ENCODE peak calls at places on chromosomes 6 and 20, in four cellular contexts. H is H1, Y is HepG2, L is K562. X is an unnamed sample.

GRCh38 chr20:31604567-31605030 is 490 bp upstream of the ID1 start:
- DNase-seq in L (no peak), H (no peak), Y (peak), X (no peak)

GRCh38 chr6:28353981-28354676 is 4.4 kb downstream of the ZKSCAN3 start:
- DNase-seq in H (no peak), Y (no peak), L (peak), X (no peak)

GRCh38 chr20:44253528-44253927 is 6.4 kb downstream of the GDAP1L1 start:
- DNase-seq in L (no peak), H (no peak), Y (peak), X (no peak)

GRCh38 chr20:2709205-2709981 is 16.8 kb downstream of the EBF4 start:
- DNase-seq in H (no peak), L (no peak), Y (no peak), X (no peak)

GRCh38 chr20:53950031-53950430 is 120.4 kb downstream of the BCAS1 start:
- DNase-seq in Y (no peak), H (peak), L (no peak), X (no peak)

GRCh38 chr6:107698146-107698545 is 126.0 kb downstream of the SCML4 start:
- DNase-seq in L (no peak), H (no peak), Y (no peak), X (no peak)

GRCh38 chr20:46767127-46767761 is 57.8 kb downstream of the SLC2A10 start:
- DNase-seq in H (peak), Y (peak), L (peak), X (no peak)

GRCh38 chr6:135675862-135676261 is 175.6 kb upstream of the PDE7B start:
- DNase-seq in Y (peak), H (no peak), L (peak), X (peak)

GRCh38 chr6:3250278-3250677 is 8.5 kb upstream of the PSMG4 start:
- DNase-seq in H (no peak), L (no peak), Y (no peak), X (no peak)

GRCh38 chr6:35931120-35931561 is 10.2 kb upstream of the SRPK1 start:
- DNase-seq in L (no peak), H (peak), Y (no peak), X (no peak)

GRCh38 chr6:158220786-158221442 is 52.8 kb downstream of the GTF2H5 start:
- DNase-seq in Y (peak), L (peak), H (peak), X (no peak)

GRCh38 chr6:170243791-170244291 is 47.0 kb downstream of the DLL1 start:
- DNase-seq in Y (no peak), H (no peak), L (no peak), X (no peak)

GRCh38 chr6:37289931-37290330 is 32.0 kb upstream of the TMEM217 start:
- DNase-seq in H (no peak), L (no peak), Y (no peak), X (no peak)

GRCh38 chr20:49186535-49187329 is 1.4 kb downstream of the STAU1 start:
- DNase-seq in Y (peak), L (peak), H (no peak), X (no peak)

GRCh38 chr20:11229772-11230171 is 556.0 kb upstream of the JAG1 start:
- DNase-seq in Y (no peak), L (no peak), H (no peak), X (no peak)

GRCh38 chr20:22343612-22344011 is 240.8 kb downstream of the FOXA2 start:
- DNase-seq in H (no peak), Y (no peak), L (no peak), X (no peak)

GRCh38 chr6:141677598-141678211 is 455.0 kb upstream of the GJE1 start:
- DNase-seq in L (no peak), H (no peak), Y (peak), X (no peak)

GRCh38 chr20:53834044-53834442 is 236.4 kb downstream of the BCAS1 start:
- DNase-seq in L (no peak), Y (no peak), H (no peak), X (no peak)

GRCh38 chr6:45947807-45948206 is 67.9 kb downstream of the CLIC5 start:
- DNase-seq in L (no peak), H (no peak), Y (no peak), X (no peak)

GRCh38 chr6:116385911-116386310 is 15.2 kb downstream of the DSE start:
- DNase-seq in L (no peak), Y (no peak), H (no peak), X (no peak)

GRCh38 chr20:46930940-46931339 is 36.3 kb downstream of the EYA2 start:
- DNase-seq in L (no peak), H (no peak), Y (no peak), X (no peak)

GRCh38 chr20:35088231-35088794 is 4.3 kb downstream of the TRPC4AP start:
- DNase-seq in Y (no peak), L (no peak), H (no peak), X (no peak)

GRCh38 chr20:50224052-50224451 is 33.4 kb downstream of the CEBPB start:
- DNase-seq in Y (no peak), H (no peak), L (no peak), X (no peak)

GRCh38 chr20:58471161-58471834 is 43.9 kb downstream of the APCDD1L start:
- DNase-seq in Y (no peak), L (no peak), H (peak), X (no peak)

GRCh38 chr6:89432875-89433636 is at the start of gene ANKRD6:
- DNase-seq in H (peak), Y (peak), L (peak), X (peak)

GRCh38 chr6:7042056-7042653 is 65.6 kb upstream of the RREB1 start:
- DNase-seq in H (no peak), L (peak), Y (peak), X (no peak)

GRCh38 chr6:138724015-138724414 is 49.6 kb upstream of the CCDC28A start:
- DNase-seq in L (no peak), Y (peak), H (no peak), X (no peak)

GRCh38 chr6:142377112-142377848 is 75.5 kb downstream of the ADGRG6 start:
- DNase-seq in H (peak), Y (peak), L (no peak), X (no peak)

GRCh38 chr6:150334790-150335783 is 33.7 kb upstream of the IYD start:
- DNase-seq in L (peak), Y (peak), H (no peak), X (no peak)

GRCh38 chr6:36501686-36502085 is 45.6 kb downstream of the STK38 start:
- DNase-seq in Y (no peak), L (no peak), H (no peak), X (no peak)

GRCh38 chr6:5981274-5982026 is 25.3 kb downstream of the NRN1 start:
- DNase-seq in Y (no peak), H (no peak), L (no peak), X (no peak)

DNA sequence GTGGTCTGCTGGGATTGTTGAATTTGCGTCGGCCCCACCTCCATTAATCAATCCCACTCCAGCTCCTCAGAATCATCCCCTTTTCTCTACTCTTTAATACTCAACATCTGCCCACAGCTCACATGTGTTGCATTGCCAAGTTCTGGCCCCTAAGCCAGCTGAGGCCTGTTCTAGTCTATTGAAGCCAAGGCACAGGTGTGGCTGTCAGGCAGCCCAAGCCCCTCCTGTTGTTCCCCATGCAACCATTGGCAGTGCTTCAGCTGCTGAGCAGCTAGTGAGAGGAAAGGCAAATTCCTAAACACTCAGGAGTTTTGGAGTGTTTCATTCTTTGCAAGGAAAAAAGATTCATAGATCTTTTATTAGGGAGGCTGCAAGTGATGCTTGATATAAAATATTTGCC is 128.0 kb upstream of the NT5E start:
- DNase-seq in L (no peak), H (no peak), Y (no peak), X (no peak)
- H3K27ac ChIP-seq in L (no peak), H (no peak), Y (no peak), X (no peak)

GRCh38 chr6:131015192-131015591 is 47.9 kb downstream of the EPB41L2 start:
- DNase-seq in L (no peak), Y (no peak), H (no peak), X (no peak)

GRCh38 chr6:131009790-131010189 is 53.3 kb downstream of the EPB41L2 start:
- DNase-seq in H (no peak), Y (no peak), L (no peak), X (no peak)

GRCh38 chr6:131015630-131016263 is 47.3 kb downstream of the EPB41L2 start:
- DNase-seq in Y (no peak), L (no peak), H (no peak), X (no peak)

GRCh38 chr6:131014080-131014776 is 48.8 kb downstream of the EPB41L2 start:
- DNase-seq in Y (no peak), H (no peak), L (no peak), X (no peak)

DNA sequence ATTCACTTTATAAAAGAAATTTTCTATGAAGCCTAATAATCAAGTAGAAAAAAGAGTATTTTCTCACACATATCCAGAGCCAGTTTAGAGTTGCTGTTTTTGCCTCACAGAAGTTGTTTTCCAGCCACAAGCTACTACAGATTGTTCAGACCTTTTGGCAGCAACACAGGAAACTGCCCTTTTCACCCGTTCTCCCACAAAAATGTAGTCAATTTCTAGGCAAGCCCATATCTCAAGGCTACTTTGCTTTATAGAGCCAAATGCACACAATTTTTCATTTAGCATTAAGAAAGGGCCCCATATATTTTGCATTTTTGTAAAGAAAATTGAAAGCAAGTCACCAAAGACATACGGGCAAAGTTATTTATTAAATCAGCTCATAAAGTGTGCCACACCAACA is 49.5 kb downstream of the EPB41L2 start:
- DNase-seq in H (no peak), L (no peak), Y (no peak), X (no peak)
- TF ChIP-seq CBX5 in H (no peak), L (no peak), Y (no peak), X (no peak)

DNA sequence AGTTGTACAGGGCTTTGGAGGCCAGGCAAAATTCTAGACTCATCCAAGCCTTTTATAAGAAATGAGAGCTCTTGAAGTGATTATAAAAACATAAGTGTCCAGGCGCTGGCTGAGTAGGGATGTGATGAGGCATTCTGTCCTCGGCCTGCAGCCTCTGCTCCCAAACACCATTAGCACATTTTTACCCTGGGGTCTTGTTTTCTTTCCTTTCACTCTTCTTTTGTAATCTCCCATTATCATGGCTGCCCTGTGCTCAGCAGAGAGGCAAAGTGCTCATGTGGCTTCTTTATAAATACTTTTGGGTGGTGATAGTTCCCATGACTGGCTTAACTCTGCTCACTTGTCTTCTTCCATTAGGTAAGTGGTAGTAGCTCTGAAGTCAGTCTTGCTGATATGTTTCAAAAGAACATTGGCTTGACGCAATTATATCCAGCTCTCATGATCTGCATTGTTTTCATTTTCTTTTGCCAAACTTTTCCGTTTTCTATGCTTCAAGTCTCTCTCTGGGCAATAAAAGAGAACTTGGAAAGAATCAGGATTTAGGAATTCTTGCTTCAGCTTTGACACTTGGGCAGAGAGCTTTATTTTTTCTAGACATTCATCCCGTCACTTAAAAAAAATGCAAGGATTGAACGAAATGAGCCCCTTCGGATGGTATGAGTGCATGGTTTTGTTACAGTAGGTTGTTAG is 61.1 kb downstream of the CAP2 start:
- DNase-seq in Y (no peak), L (no peak), H (no peak), X (no peak)
- H3K27ac ChIP-seq in Y (no peak), L (no peak), H (no peak), X (no peak)

DNA sequence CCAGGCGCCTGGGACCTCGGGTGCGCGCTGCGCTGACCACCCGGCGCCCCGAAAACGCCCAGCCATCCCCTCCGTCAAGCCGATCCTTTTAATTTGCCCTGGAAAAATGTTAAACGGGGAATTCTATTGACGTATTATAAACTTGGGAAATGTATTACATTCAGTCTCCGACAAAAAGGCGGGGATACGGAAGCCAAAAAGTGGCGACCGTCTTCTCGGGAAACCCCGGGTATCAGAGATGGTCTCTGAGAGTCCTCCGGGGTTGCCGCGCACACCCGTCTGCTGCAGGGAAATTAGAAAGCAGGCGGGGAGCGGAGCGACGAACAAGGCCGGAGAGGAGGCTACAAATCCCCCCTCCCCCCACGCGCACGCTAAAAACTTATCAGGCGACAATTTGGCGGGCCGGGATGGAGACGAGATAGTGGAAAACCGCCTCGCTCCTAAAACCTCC is 1.5 kb downstream of the SALL4 start:
- DNase-seq in L (no peak), H (no peak), Y (no peak), X (no peak)
- TF ChIP-seq CBX5 in L (no peak), H (no peak), Y (no peak), X (no peak)

GRCh38 chr6:146265051-146265450 is 236.2 kb downstream of the GRM1 start:
- DNase-seq in H (no peak), Y (no peak), L (no peak), X (no peak)
- H3K27ac ChIP-seq in H (no peak), Y (no peak), L (no peak), X (no peak)

GRCh38 chr20:15902493-15902892 is 670.8 kb downstream of the KIF16B start:
- DNase-seq in L (peak), Y (no peak), H (peak), X (no peak)
- TF ChIP-seq CBX5 in L (no peak), Y (no peak), H (no peak), X (no peak)

X was measured in GM12878.